ENCODE peak calls at places on chromosomes 2 and 18, in four cellular contexts. One of them, this sample, is unnamed.

GRCh38 chr2:28958689-28959088 is 22.4 kb upstream of the TOGARAM2 start:
- DNase-seq in B cell: no peak
- DNase-seq in stimulated activated CD4-positive, alpha-beta T cell treated with anti-CD3 and anti-CD28 coated beads, Interleukin-4, amount 100 ng/mL, for 1 hour: no peak
- DNase-seq in fibroblast of lung: peak
- DNase-seq in this sample: peak

GRCh38 chr2:81650048-81650971 is 1345.8 kb upstream of the LRRTM1 start:
- DNase-seq in fibroblast of lung: peak
- DNase-seq in B cell: no peak
- DNase-seq in stimulated activated CD4-positive, alpha-beta T cell treated with anti-CD3 and anti-CD28 coated beads, Interleukin-4, amount 100 ng/mL, for 1 hour: no peak
- DNase-seq in this sample: no peak

GRCh38 chr2:88729061-88729745 is 37.7 kb downstream of the RPIA start:
- DNase-seq in fibroblast of lung: peak
- DNase-seq in stimulated activated CD4-positive, alpha-beta T cell treated with anti-CD3 and anti-CD28 coated beads, Interleukin-4, amount 100 ng/mL, for 1 hour: no peak
- DNase-seq in B cell: no peak
- DNase-seq in this sample: no peak

GRCh38 chr2:98508690-98509054 is 64.0 kb downstream of the INPP4A start:
- DNase-seq in stimulated activated CD4-positive, alpha-beta T cell treated with anti-CD3 and anti-CD28 coated beads, Interleukin-4, amount 100 ng/mL, for 1 hour: peak
- DNase-seq in B cell: no peak
- DNase-seq in fibroblast of lung: peak
- DNase-seq in this sample: no peak

GRCh38 chr2:148926291-148926961 is 51.4 kb downstream of the KIF5C start:
- DNase-seq in B cell: peak
- DNase-seq in fibroblast of lung: peak
- DNase-seq in stimulated activated CD4-positive, alpha-beta T cell treated with anti-CD3 and anti-CD28 coated beads, Interleukin-4, amount 100 ng/mL, for 1 hour: peak
- DNase-seq in this sample: peak

GRCh38 chr2:37119182-37119581 is 34.9 kb downstream of the GPATCH11 start:
- DNase-seq in fibroblast of lung: no peak
- DNase-seq in B cell: no peak
- DNase-seq in stimulated activated CD4-positive, alpha-beta T cell treated with anti-CD3 and anti-CD28 coated beads, Interleukin-4, amount 100 ng/mL, for 1 hour: no peak
- DNase-seq in this sample: no peak

GRCh38 chr18:52903858-52904257 is 563.9 kb downstream of the DCC start:
- DNase-seq in stimulated activated CD4-positive, alpha-beta T cell treated with anti-CD3 and anti-CD28 coated beads, Interleukin-4, amount 100 ng/mL, for 1 hour: no peak
- DNase-seq in B cell: no peak
- DNase-seq in fibroblast of lung: no peak
- DNase-seq in this sample: no peak

GRCh38 chr2:172307800-172308199 is 119.6 kb upstream of the ITGA6 start:
- DNase-seq in B cell: no peak
- DNase-seq in fibroblast of lung: peak
- DNase-seq in stimulated activated CD4-positive, alpha-beta T cell treated with anti-CD3 and anti-CD28 coated beads, Interleukin-4, amount 100 ng/mL, for 1 hour: no peak
- DNase-seq in this sample: no peak

GRCh38 chr2:219252900-219253752 is at the start of gene TUBA4B:
- DNase-seq in stimulated activated CD4-positive, alpha-beta T cell treated with anti-CD3 and anti-CD28 coated beads, Interleukin-4, amount 100 ng/mL, for 1 hour: peak
- DNase-seq in B cell: peak
- DNase-seq in fibroblast of lung: peak
- DNase-seq in this sample: peak